ENCODE peak calls at places on chromosomes 16 and 17, in ten cellular contexts. One of them, this sample, is unnamed.

GRCh38 chr17:18004345-18004744 is 31.7 kb downstream of the DRC3 start:
- DNase-seq in HCT116: no peak
- DNase-seq in IMR-90: peak; percentile 52
- DNase-seq in ovary: no peak
- DNase-seq in adrenal gland: no peak
- DNase-seq in sigmoid colon: no peak
- DNase-seq in body of pancreas: no peak
- DNase-seq in heart left ventricle: no peak
- DNase-seq in A549: no peak
- DNase-seq in thyroid gland: no peak
- DNase-seq in this sample: no peak

GRCh38 chr17:35730400-35731005 is 936 bp upstream of the RASL10B start:
- DNase-seq in sigmoid colon: no peak
- DNase-seq in HCT116: no peak
- DNase-seq in adrenal gland: no peak
- DNase-seq in IMR-90: no peak
- DNase-seq in body of pancreas: no peak
- DNase-seq in A549: no peak
- DNase-seq in heart left ventricle: no peak
- DNase-seq in ovary: no peak
- DNase-seq in thyroid gland: no peak
- DNase-seq in this sample: no peak

GRCh38 chr16:72639494-72639893 is 408.4 kb downstream of the ZFHX3 start:
- DNase-seq in sigmoid colon: no peak
- DNase-seq in HCT116: no peak
- DNase-seq in ovary: no peak
- DNase-seq in body of pancreas: no peak
- DNase-seq in thyroid gland: no peak
- DNase-seq in adrenal gland: no peak
- DNase-seq in IMR-90: no peak
- DNase-seq in heart left ventricle: no peak
- DNase-seq in A549: no peak
- DNase-seq in this sample: no peak

GRCh38 chr16:81410643-81411235 is 33.9 kb upstream of the CMIP start:
- DNase-seq in body of pancreas: no peak
- DNase-seq in IMR-90: no peak
- DNase-seq in heart left ventricle: no peak
- DNase-seq in sigmoid colon: no peak
- DNase-seq in adrenal gland: peak; percentile 34
- DNase-seq in HCT116: no peak
- DNase-seq in ovary: peak; percentile 17
- DNase-seq in thyroid gland: no peak
- DNase-seq in A549: no peak
- DNase-seq in this sample: no peak

GRCh38 chr16:80931985-80932720 is 74.5 kb downstream of the CMC2 start:
- DNase-seq in A549: peak; percentile 54
- DNase-seq in body of pancreas: peak; percentile 52
- DNase-seq in IMR-90: peak; percentile 35
- DNase-seq in ovary: peak; percentile 69
- DNase-seq in sigmoid colon: peak; percentile 92
- DNase-seq in adrenal gland: peak; percentile 75
- DNase-seq in heart left ventricle: peak; percentile 82
- DNase-seq in thyroid gland: peak; percentile 60
- DNase-seq in HCT116: no peak
- DNase-seq in this sample: peak; percentile 59

GRCh38 chr16:55911616-55912015 is 36.4 kb upstream of the CES5A start:
- DNase-seq in HCT116: no peak
- DNase-seq in sigmoid colon: no peak
- DNase-seq in thyroid gland: no peak
- DNase-seq in adrenal gland: no peak
- DNase-seq in heart left ventricle: no peak
- DNase-seq in A549: no peak
- DNase-seq in body of pancreas: no peak
- DNase-seq in ovary: no peak
- DNase-seq in IMR-90: no peak
- DNase-seq in this sample: no peak

GRCh38 chr17:18173740-18174139 is 9.9 kb upstream of the ALKBH5 start:
- DNase-seq in adrenal gland: no peak
- DNase-seq in ovary: no peak
- DNase-seq in thyroid gland: peak; percentile 24
- DNase-seq in A549: no peak
- DNase-seq in heart left ventricle: no peak
- DNase-seq in HCT116: no peak
- DNase-seq in sigmoid colon: no peak
- DNase-seq in body of pancreas: no peak
- DNase-seq in IMR-90: no peak
- DNase-seq in this sample: no peak

GRCh38 chr17:62720126-62720850 is 87.8 kb downstream of the MARCHF10 start:
- DNase-seq in A549: peak; percentile 63
- DNase-seq in adrenal gland: no peak
- DNase-seq in heart left ventricle: no peak
- DNase-seq in thyroid gland: no peak
- DNase-seq in IMR-90: no peak
- DNase-seq in HCT116: no peak
- DNase-seq in ovary: no peak
- DNase-seq in body of pancreas: no peak
- DNase-seq in sigmoid colon: peak; percentile 7
- DNase-seq in this sample: no peak

GRCh38 chr16:30025574-30025973 is 2.6 kb downstream of the C16orf92 start:
- DNase-seq in adrenal gland: no peak
- DNase-seq in heart left ventricle: no peak
- DNase-seq in sigmoid colon: no peak
- DNase-seq in thyroid gland: no peak
- DNase-seq in body of pancreas: no peak
- DNase-seq in HCT116: no peak
- DNase-seq in ovary: no peak
- DNase-seq in IMR-90: no peak
- DNase-seq in A549: no peak
- DNase-seq in this sample: no peak

GRCh38 chr16:30030011-30030685 is 923 bp downstream of the TLCD3B start:
- DNase-seq in A549: no peak
- DNase-seq in ovary: no peak
- DNase-seq in sigmoid colon: no peak
- DNase-seq in IMR-90: no peak
- DNase-seq in thyroid gland: no peak
- DNase-seq in body of pancreas: no peak
- DNase-seq in adrenal gland: no peak
- DNase-seq in heart left ventricle: no peak
- DNase-seq in HCT116: no peak
- DNase-seq in this sample: no peak

GRCh38 chr16:30026449-30026848 is 3.5 kb downstream of the C16orf92 start:
- DNase-seq in HCT116: no peak
- DNase-seq in sigmoid colon: no peak
- DNase-seq in adrenal gland: no peak
- DNase-seq in ovary: no peak
- DNase-seq in thyroid gland: no peak
- DNase-seq in heart left ventricle: no peak
- DNase-seq in body of pancreas: no peak
- DNase-seq in A549: no peak
- DNase-seq in IMR-90: no peak
- DNase-seq in this sample: no peak

GRCh38 chr16:30028438-30029093 is 2.5 kb downstream of the TLCD3B start:
- DNase-seq in ovary: no peak
- DNase-seq in HCT116: no peak
- DNase-seq in adrenal gland: peak; percentile 34
- DNase-seq in A549: no peak
- DNase-seq in IMR-90: no peak
- DNase-seq in sigmoid colon: no peak
- DNase-seq in body of pancreas: no peak
- DNase-seq in heart left ventricle: no peak
- DNase-seq in thyroid gland: peak; percentile 27
- DNase-seq in this sample: no peak

DNA sequence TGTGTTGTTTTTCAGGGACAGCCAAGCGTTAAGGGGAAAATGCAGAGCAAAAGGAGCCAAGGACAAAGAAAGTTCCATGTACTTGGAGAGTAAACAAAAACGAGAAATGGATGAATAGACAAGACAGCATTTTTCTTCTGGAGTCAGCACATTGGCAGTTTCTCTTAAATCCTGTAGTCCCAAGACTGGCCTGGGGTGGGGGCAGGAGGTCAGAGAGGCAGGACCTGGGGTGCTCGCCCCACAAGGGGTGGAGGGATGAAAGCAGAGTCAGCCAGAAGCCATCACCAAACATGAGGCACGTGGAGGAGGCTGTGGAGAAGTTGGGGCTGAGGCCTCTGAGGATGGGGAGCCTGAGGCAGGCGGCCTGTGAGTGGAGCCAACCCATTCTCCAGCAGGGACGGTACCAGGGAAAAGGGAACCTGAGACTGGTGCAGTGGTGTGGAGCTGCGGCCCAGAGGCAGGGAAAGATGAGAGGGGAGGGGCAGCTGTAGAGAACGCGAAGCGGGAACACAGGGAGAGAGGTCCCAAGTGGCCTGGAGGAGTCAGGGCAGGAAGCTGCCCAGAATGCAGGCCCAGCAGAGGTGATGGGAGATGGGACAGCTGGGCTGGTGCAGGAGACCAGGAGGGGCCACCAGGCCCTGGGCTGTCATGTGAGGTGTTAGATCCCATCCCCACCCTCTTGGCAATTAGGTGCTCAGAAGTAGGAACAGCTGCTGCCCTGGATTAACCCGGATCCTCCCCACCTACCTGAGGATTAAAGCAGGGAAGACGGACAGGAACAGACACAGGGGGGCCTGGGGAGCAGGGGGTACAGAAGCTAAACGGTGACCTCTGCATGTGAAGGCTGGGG is 3.3 kb downstream of the TLCD3B start:
- DNase-seq in A549: no peak
- DNase-seq in body of pancreas: no peak
- DNase-seq in heart left ventricle: no peak
- DNase-seq in adrenal gland: no peak
- DNase-seq in thyroid gland: no peak
- DNase-seq in ovary: no peak
- DNase-seq in HCT116: no peak
- DNase-seq in IMR-90: no peak
- DNase-seq in sigmoid colon: no peak
- DNase-seq in this sample: no peak
- TF ChIP-seq POLR2A in A549: no peak
- TF ChIP-seq POLR2A in body of pancreas: no peak
- TF ChIP-seq POLR2A in heart left ventricle: no peak
- TF ChIP-seq POLR2A in adrenal gland: no peak
- TF ChIP-seq POLR2A in thyroid gland: no peak
- TF ChIP-seq POLR2A in ovary: no peak
- TF ChIP-seq POLR2A in HCT116: no peak
- TF ChIP-seq POLR2A in IMR-90: no peak
- TF ChIP-seq POLR2A in sigmoid colon: no peak
- TF ChIP-seq POLR2A in this sample: no peak

GRCh38 chr17:48563385-48563838 is 14.7 kb downstream of the HOXB4 start:
- DNase-seq in adrenal gland: no peak
- DNase-seq in ovary: no peak
- DNase-seq in sigmoid colon: no peak
- DNase-seq in body of pancreas: no peak
- DNase-seq in HCT116: no peak
- DNase-seq in heart left ventricle: no peak
- DNase-seq in IMR-90: peak; percentile 72
- DNase-seq in thyroid gland: no peak
- DNase-seq in A549: no peak
- DNase-seq in this sample: no peak

GRCh38 chr17:48564200-48565023 is 13.7 kb downstream of the HOXB4 start:
- DNase-seq in HCT116: no peak
- DNase-seq in sigmoid colon: peak; percentile 84
- DNase-seq in heart left ventricle: no peak
- DNase-seq in body of pancreas: no peak
- DNase-seq in IMR-90: no peak
- DNase-seq in thyroid gland: no peak
- DNase-seq in ovary: no peak
- DNase-seq in A549: no peak
- DNase-seq in adrenal gland: no peak
- DNase-seq in this sample: no peak

GRCh38 chr17:48565024-48565558 is 13.1 kb downstream of the HOXB4 start:
- DNase-seq in A549: no peak
- DNase-seq in sigmoid colon: no peak
- DNase-seq in thyroid gland: no peak
- DNase-seq in ovary: no peak
- DNase-seq in HCT116: no peak
- DNase-seq in adrenal gland: no peak
- DNase-seq in body of pancreas: no peak
- DNase-seq in heart left ventricle: no peak
- DNase-seq in IMR-90: no peak
- DNase-seq in this sample: no peak

GRCh38 chr17:48562934-48563333 is 15.2 kb downstream of the HOXB4 start:
- DNase-seq in adrenal gland: no peak
- DNase-seq in HCT116: no peak
- DNase-seq in A549: no peak
- DNase-seq in heart left ventricle: no peak
- DNase-seq in sigmoid colon: no peak
- DNase-seq in body of pancreas: no peak
- DNase-seq in IMR-90: no peak
- DNase-seq in ovary: no peak
- DNase-seq in thyroid gland: no peak
- DNase-seq in this sample: no peak

DNA sequence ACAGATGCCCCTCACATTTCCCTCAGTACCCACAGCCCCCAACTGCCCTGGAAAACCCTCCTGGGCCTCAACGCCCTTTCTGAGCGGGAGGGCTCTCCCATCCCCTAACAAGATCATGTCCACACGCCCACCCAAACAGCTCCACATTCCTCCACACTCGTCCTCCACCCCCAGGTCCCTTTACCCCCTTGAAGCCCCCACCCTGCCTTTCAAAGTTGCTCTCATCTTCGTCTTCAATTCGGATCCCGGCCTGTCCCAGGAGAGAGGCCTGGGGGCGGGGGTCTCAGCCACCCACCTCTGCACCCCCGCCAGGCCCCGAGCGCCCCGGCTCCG is 14.3 kb downstream of the HOXB4 start:
- DNase-seq in sigmoid colon: no peak
- DNase-seq in HCT116: no peak
- DNase-seq in ovary: no peak
- DNase-seq in heart left ventricle: no peak
- DNase-seq in thyroid gland: no peak
- DNase-seq in IMR-90: no peak
- DNase-seq in body of pancreas: no peak
- DNase-seq in A549: no peak
- DNase-seq in adrenal gland: no peak
- DNase-seq in this sample: no peak
- H3K27ac ChIP-seq in sigmoid colon: peak overlapping the region; percentile 99
- H3K27ac ChIP-seq in HCT116: no peak overlapping the region
- H3K27ac ChIP-seq in ovary: no peak overlapping the region
- H3K27ac ChIP-seq in heart left ventricle: no peak overlapping the region
- H3K27ac ChIP-seq in thyroid gland: no peak overlapping the region
- H3K27ac ChIP-seq in IMR-90: peak overlapping the region; percentile 93
- H3K27ac ChIP-seq in body of pancreas: no peak overlapping the region
- H3K27ac ChIP-seq in A549: no peak overlapping the region
- H3K27ac ChIP-seq in adrenal gland: peak overlapping the region; percentile 74
- H3K27ac ChIP-seq in this sample: peak overlapping the region; percentile 93

DNA sequence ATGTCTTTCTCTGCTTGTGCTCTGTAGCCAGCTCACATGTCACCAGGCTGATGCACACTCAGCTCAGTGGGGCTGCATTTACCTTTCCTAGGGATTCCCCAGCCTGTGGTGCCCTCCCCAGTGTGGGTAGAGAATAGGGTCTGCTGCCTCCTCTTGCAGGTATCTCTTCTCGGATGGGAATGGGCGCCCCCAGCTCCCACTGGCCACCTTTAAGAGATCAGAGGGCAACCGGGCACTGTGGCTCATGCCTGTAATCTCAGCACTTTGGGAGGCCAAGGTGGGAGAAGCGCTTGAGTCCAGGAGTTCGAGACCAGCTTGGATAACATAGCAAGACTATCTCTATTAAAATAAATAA is 3.3 kb downstream of the XYLT2 start:
- DNase-seq in thyroid gland: no peak
- DNase-seq in adrenal gland: no peak
- DNase-seq in IMR-90: no peak
- DNase-seq in ovary: no peak
- DNase-seq in HCT116: no peak
- DNase-seq in body of pancreas: no peak
- DNase-seq in sigmoid colon: peak; percentile 50
- DNase-seq in heart left ventricle: no peak
- DNase-seq in A549: no peak
- DNase-seq in this sample: no peak
- TF ChIP-seq CTCF in thyroid gland: no peak
- TF ChIP-seq CTCF in adrenal gland: no peak
- TF ChIP-seq CTCF in IMR-90: no peak
- TF ChIP-seq CTCF in ovary: no peak
- TF ChIP-seq CTCF in HCT116: no peak
- TF ChIP-seq CTCF in body of pancreas: no peak
- TF ChIP-seq CTCF in sigmoid colon: no peak
- TF ChIP-seq CTCF in heart left ventricle: no peak
- TF ChIP-seq CTCF in A549: no peak
- TF ChIP-seq CTCF in this sample: no peak

DNA sequence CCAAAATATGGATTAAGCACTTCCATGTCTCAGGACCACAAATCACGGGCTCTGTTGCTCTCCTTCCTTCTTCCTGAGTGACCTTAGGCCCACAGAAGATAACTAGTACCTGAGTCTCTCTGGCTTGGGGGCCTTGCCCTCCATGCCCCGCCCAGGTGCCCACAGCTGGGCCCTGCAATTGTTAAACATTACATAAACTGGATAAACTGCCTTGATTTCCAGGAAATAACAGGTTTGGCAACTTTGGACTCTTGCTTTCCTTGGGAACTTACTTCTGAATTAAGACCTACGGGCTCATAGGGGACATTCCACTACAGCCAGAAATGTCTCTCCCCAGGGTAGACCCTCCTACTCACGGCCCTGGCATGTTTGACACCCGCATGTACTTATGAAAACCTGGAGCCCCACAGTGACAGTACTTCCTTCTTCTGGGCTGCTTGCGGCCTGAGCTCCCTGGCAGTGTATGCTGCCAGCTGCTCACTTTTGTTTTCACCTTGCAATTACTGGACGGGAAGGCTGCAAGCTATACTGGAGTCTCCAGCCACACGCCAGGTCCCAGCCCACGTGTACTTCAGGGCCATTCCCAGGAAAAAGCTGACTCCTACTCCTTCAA is 2.3 kb upstream of the UBALD2 start:
- DNase-seq in adrenal gland: no peak
- DNase-seq in heart left ventricle: no peak
- DNase-seq in ovary: no peak
- DNase-seq in HCT116: no peak
- DNase-seq in thyroid gland: peak; percentile 53
- DNase-seq in IMR-90: no peak
- DNase-seq in body of pancreas: peak; percentile 82
- DNase-seq in A549: no peak
- DNase-seq in sigmoid colon: no peak
- DNase-seq in this sample: peak; percentile 80
- TF ChIP-seq POLR2A in adrenal gland: no peak
- TF ChIP-seq POLR2A in heart left ventricle: no peak
- TF ChIP-seq POLR2A in ovary: no peak
- TF ChIP-seq POLR2A in HCT116: no peak
- TF ChIP-seq POLR2A in thyroid gland: no peak
- TF ChIP-seq POLR2A in IMR-90: no peak
- TF ChIP-seq POLR2A in body of pancreas: peak; percentile 67
- TF ChIP-seq POLR2A in A549: no peak
- TF ChIP-seq POLR2A in sigmoid colon: peak; percentile 18
- TF ChIP-seq POLR2A in this sample: no peak